ENCODE peak calls at places on chromosomes 5 and 9, in five cellular contexts. J is SK-N-SH, K is PC-3, Q is HCT116, C is GM23248. H is an unnamed sample.

GRCh38 chr9:75071530-75072122 is 16.3 kb downstream of the NMRK1 start:
- DNase-seq in J (no peak), K (peak; percentile 82), Q (peak; percentile 44), C (no peak), H (no peak)

GRCh38 chr5:177529247-177529901 is 12.6 kb upstream of the DDX41 start:
- DNase-seq in J (no peak), K (no peak), Q (no peak), C (no peak), H (no peak)

GRCh38 chr9:94865599-94866456 is 139.3 kb downstream of the AOPEP start:
- DNase-seq in J (peak; percentile 58), K (no peak), Q (no peak), C (peak; percentile 67), H (peak; percentile 63)

GRCh38 chr5:1103505-1104326 is 8.1 kb downstream of the SLC12A7 start:
- DNase-seq in J (no peak), K (no peak), Q (no peak), C (peak; percentile 19), H (no peak)

GRCh38 chr5:39713224-39713911 is 288.6 kb upstream of the DAB2 start:
- DNase-seq in J (no peak), K (peak; percentile 93), Q (no peak), C (peak; percentile 49), H (no peak)

GRCh38 chr5:171272996-171273970 is 35.8 kb upstream of the TLX3 start:
- DNase-seq in J (peak; percentile 58), K (peak; percentile 60), Q (peak; percentile 44), C (peak; percentile 42), H (peak; percentile 58)

GRCh38 chr9:10703139-10703538 is 90.3 kb upstream of the PTPRD start:
- DNase-seq in J (no peak), K (no peak), Q (no peak), C (no peak), H (no peak)

GRCh38 chr5:56301041-56301440 is 67.9 kb upstream of the ANKRD55 start:
- DNase-seq in J (no peak), K (peak; percentile 63), Q (no peak), C (peak; percentile 26), H (no peak)

GRCh38 chr9:69276775-69277174 is 48.2 kb upstream of the ENTREP1 start:
- DNase-seq in J (no peak), K (no peak), Q (no peak), C (no peak), H (no peak)

GRCh38 chr5:145979270-145980223 is 43.2 kb downstream of the SH3RF2 start:
- DNase-seq in J (no peak), K (no peak), Q (no peak), C (no peak), H (no peak)

GRCh38 chr9:126709241-126709640 is 95.5 kb downstream of the LMX1B start:
- DNase-seq in J (no peak), K (no peak), Q (no peak), C (no peak), H (no peak)

GRCh38 chr5:170067574-170068170 is 38.0 kb upstream of the FOXI1 start:
- DNase-seq in J (no peak), K (no peak), Q (no peak), C (no peak), H (no peak)

GRCh38 chr5:80399553-80400239 is 8.2 kb upstream of the ZFYVE16 start:
- DNase-seq in J (peak; percentile 16), K (peak; percentile 8), Q (no peak), C (peak; percentile 88), H (no peak)

GRCh38 chr9:120742951-120743416 is 28.7 kb upstream of the MEGF9 start:
- DNase-seq in J (peak; percentile 71), K (peak; percentile 70), Q (peak; percentile 29), C (peak; percentile 60), H (peak; percentile 60)

GRCh38 chr5:126414874-126415502 is 8.2 kb upstream of the GRAMD2B start:
- DNase-seq in J (no peak), K (peak; percentile 2), Q (no peak), C (peak; percentile 74), H (no peak)

GRCh38 chr9:22044583-22044982 is 35.5 kb upstream of the CDKN2B start:
- DNase-seq in J (no peak), K (peak; percentile 82), Q (no peak), C (peak; percentile 91), H (no peak)

GRCh38 chr5:133610489-133611356 is 1.6 kb downstream of the FSTL4 start:
- DNase-seq in J (peak; percentile 87), K (peak; percentile 72), Q (no peak), C (peak; percentile 65), H (peak; percentile 96)

GRCh38 chr9:126318858-126319257 is 7.8 kb upstream of the MVB12B start:
- DNase-seq in J (no peak), K (no peak), Q (no peak), C (no peak), H (peak; percentile 34)

GRCh38 chr9:4762108-4762888 is 21.3 kb upstream of the AK3 start:
- DNase-seq in J (peak; percentile 51), K (peak; percentile 85), Q (peak; percentile 78), C (peak; percentile 69), H (peak; percentile 81)

GRCh38 chr5:150487199-150488061 is 20.5 kb upstream of the NDST1 start:
- DNase-seq in J (peak; percentile 42), K (peak; percentile 44), Q (no peak), C (peak; percentile 68), H (no peak)

GRCh38 chr5:122073864-122074263 is 4.2 kb downstream of the LOX start:
- DNase-seq in J (no peak), K (no peak), Q (no peak), C (no peak), H (no peak)

GRCh38 chr5:122076023-122076422 is 2.0 kb downstream of the LOX start:
- DNase-seq in J (no peak), K (no peak), Q (no peak), C (peak; percentile 68), H (no peak)

GRCh38 chr5:122076669-122077450 is 1.2 kb downstream of the LOX start:
- DNase-seq in J (peak; percentile 74), K (peak; percentile 62), Q (no peak), C (peak; percentile 83), H (peak; percentile 82)

GRCh38 chr5:122078116-122078865 is at the start of gene LOX:
- DNase-seq in J (peak; percentile 54), K (peak; percentile 54), Q (no peak), C (peak; percentile 98), H (peak; percentile 77)

DNA sequence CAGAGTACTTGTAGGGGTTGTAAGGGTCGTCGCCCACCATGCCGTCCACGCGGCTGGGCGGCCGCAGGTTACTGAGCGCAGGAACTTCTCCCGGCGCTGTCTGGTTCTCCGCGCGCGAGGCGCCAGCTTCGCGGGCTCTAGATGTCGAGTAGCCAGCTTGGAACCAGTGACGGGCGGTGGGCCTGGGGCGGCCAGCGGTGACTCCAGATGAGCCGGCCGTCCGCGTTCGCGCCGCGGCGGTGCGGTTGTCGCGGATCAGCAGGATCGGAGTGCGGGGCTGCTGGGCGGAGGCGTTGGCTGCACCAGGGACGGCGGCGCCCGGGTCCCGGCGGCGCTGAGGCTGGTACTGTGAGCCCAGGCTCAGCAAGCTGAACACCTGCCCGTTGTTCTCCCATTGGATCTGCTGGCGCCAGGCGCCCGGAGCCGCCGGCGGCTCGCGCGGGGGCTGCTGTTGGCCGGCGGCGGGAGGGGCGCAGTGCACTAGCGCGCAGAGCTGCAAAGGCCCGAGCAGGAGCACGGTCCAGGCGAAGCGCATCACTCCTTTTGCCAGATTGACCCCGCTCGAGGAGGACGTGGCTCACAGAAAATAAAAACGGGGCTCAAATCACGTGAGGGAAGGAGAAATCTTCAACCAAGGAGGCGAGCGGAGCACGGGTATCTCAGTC is 476 bp downstream of the LOX start:
- DNase-seq in J (peak; percentile 73), K (peak; percentile 3), Q (no peak), C (peak; percentile 77), H (peak; percentile 64)
- H3K9ac ChIP-seq in J (peak overlapping the region; percentile 91), K (peak overlapping the region; percentile 33), Q (no peak overlapping the region), C (peak overlapping the region; percentile 97), H (no peak overlapping the region)

GRCh38 chr5:42587056-42587723 is 164.0 kb downstream of the GHR start:
- DNase-seq in J (no peak), K (no peak), Q (no peak), C (no peak), H (no peak)
- H2AFZ ChIP-seq in J (no peak overlapping the region), K (no peak overlapping the region), Q (no peak overlapping the region), C (no peak overlapping the region), H (no peak overlapping the region)

GRCh38 chr9:117002686-117003085 is 315.6 kb downstream of the TRIM32 start:
- DNase-seq in J (no peak), K (no peak), Q (no peak), C (no peak), H (no peak)
- TF ChIP-seq EZH2phosphoT487 in J (no peak), K (no peak), Q (no peak), C (no peak), H (no peak)

GRCh38 chr5:9544056-9544455 is 1.8 kb downstream of the SEMA5A start:
- DNase-seq in J (no peak), K (no peak), Q (no peak), C (no peak), H (no peak)
- H3K9ac ChIP-seq in J (peak overlapping the region; percentile 64), K (peak overlapping the region; percentile 37), Q (no peak overlapping the region), C (peak overlapping the region; percentile 97), H (no peak overlapping the region)

DNA sequence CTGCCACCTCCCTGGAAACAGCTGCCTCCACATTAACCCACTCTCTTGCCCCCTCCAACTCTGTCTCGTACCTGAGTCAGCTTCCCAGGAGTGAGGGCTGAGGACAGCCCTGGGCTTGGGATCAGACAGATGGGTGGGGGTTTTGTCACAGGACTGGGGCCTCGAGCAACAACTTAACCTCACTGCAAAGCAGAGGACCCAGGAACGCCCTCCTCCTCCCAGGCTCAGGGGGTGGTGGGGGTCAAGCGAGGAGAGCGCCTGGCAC is 446 bp downstream of the SARDH start:
- DNase-seq in J (no peak), K (no peak), Q (no peak), C (no peak), H (no peak)
- H2AFZ ChIP-seq in J (peak overlapping the region; percentile 87), K (peak overlapping the region; percentile 67), Q (no peak overlapping the region), C (peak overlapping the region; percentile 71), H (peak overlapping the region; percentile 81)

GRCh38 chr5:180491496-180491895 is 2.7 kb upstream of the CNOT6 start:
- DNase-seq in J (no peak), K (no peak), Q (no peak), C (no peak), H (no peak)
- TF ChIP-seq EZH2phosphoT487 in J (no peak), K (no peak), Q (no peak), C (no peak), H (no peak)

GRCh38 chr9:114908796-114909448 is 21.5 kb downstream of the TNFSF8 start:
- DNase-seq in J (no peak), K (peak; percentile 62), Q (no peak), C (peak; percentile 73), H (no peak)

GRCh38 chr9:114909657-114910056 is 20.7 kb downstream of the TNFSF8 start:
- DNase-seq in J (no peak), K (no peak), Q (no peak), C (no peak), H (no peak)

GRCh38 chr9:114910541-114910940 is 19.9 kb downstream of the TNFSF8 start:
- DNase-seq in J (no peak), K (no peak), Q (no peak), C (peak; percentile 56), H (no peak)

GRCh38 chr9:114906922-114907571 is 23.3 kb downstream of the TNFSF8 start:
- DNase-seq in J (peak; percentile 45), K (peak; percentile 58), Q (peak; percentile 38), C (peak; percentile 72), H (peak; percentile 74)

DNA sequence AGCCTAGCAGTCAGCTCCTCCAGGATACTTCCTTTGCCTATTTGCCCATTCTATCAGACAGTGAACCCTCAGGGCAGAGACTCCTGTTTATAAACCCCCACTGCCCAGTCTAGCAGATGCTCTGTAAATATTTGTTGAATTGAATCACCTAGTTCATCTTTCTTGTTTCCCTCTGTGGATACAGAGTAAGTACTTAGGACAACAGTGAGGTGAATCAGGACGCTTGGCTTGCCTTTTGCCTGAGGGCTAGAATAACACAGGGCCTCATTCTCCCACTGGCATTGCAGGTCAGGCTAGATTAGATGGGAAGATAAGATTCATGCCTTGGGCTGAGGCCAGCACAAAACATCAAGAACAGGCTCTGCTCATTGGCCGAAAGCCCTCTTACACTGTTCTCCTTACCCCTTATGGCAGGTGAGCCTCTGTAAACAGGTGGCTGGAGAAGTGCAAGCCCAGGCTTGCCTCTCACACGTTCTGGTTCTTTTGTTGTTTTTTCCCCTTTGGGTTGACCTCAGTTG is 22.2 kb downstream of the TNFSF8 start:
- DNase-seq in J (no peak), K (peak; percentile 97), Q (peak; percentile 38), C (peak; percentile 79), H (no peak)
- H3K9ac ChIP-seq in J (no peak overlapping the region), K (peak overlapping the region; percentile 81), Q (no peak overlapping the region), C (no peak overlapping the region), H (no peak overlapping the region)

H was measured in neural progenitor cell.